ENCODE peak calls at places on chromosome 5, in four cellular contexts. One of them, this sample, is unnamed.

GRCh38 chr5:110956280-110956912 is 115.1 kb upstream of the TSLP start:
- DNase-seq in RWPE1: no peak
- DNase-seq in T-helper 1 cell: no peak
- DNase-seq in activated naive CD8-positive, alpha-beta T cell treated with anti-CD3 and anti-CD28 coated beads, Interleukin-2, amount 10 ng/mL, durations not matched to agents 7 days and 5 days: no peak
- DNase-seq in this sample: no peak

GRCh38 chr5:90983148-90983547 is 400.0 kb downstream of the ARRDC3 start:
- DNase-seq in RWPE1: peak
- DNase-seq in T-helper 1 cell: no peak
- DNase-seq in activated naive CD8-positive, alpha-beta T cell treated with anti-CD3 and anti-CD28 coated beads, Interleukin-2, amount 10 ng/mL, durations not matched to agents 7 days and 5 days: no peak
- DNase-seq in this sample: no peak

GRCh38 chr5:82641362-82641988 is 363.3 kb upstream of the RPS23 start:
- DNase-seq in RWPE1: peak
- DNase-seq in T-helper 1 cell: no peak
- DNase-seq in activated naive CD8-positive, alpha-beta T cell treated with anti-CD3 and anti-CD28 coated beads, Interleukin-2, amount 10 ng/mL, durations not matched to agents 7 days and 5 days: no peak
- DNase-seq in this sample: peak

GRCh38 chr5:118705931-118706330 is 282.4 kb downstream of the DTWD2 start:
- DNase-seq in RWPE1: no peak
- DNase-seq in T-helper 1 cell: no peak
- DNase-seq in activated naive CD8-positive, alpha-beta T cell treated with anti-CD3 and anti-CD28 coated beads, Interleukin-2, amount 10 ng/mL, durations not matched to agents 7 days and 5 days: no peak
- DNase-seq in this sample: no peak

GRCh38 chr5:143244000-143244736 is 159.3 kb downstream of the NR3C1 start:
- DNase-seq in RWPE1: peak
- DNase-seq in T-helper 1 cell: no peak
- DNase-seq in activated naive CD8-positive, alpha-beta T cell treated with anti-CD3 and anti-CD28 coated beads, Interleukin-2, amount 10 ng/mL, durations not matched to agents 7 days and 5 days: no peak
- DNase-seq in this sample: no peak

GRCh38 chr5:180389252-180390101 is 36.3 kb upstream of the GFPT2 start:
- DNase-seq in RWPE1: no peak
- DNase-seq in T-helper 1 cell: no peak
- DNase-seq in activated naive CD8-positive, alpha-beta T cell treated with anti-CD3 and anti-CD28 coated beads, Interleukin-2, amount 10 ng/mL, durations not matched to agents 7 days and 5 days: no peak
- DNase-seq in this sample: no peak

GRCh38 chr5:112861638-112861985 is 525 bp downstream of the SRP19 start:
- DNase-seq in RWPE1: no peak
- DNase-seq in T-helper 1 cell: no peak
- DNase-seq in activated naive CD8-positive, alpha-beta T cell treated with anti-CD3 and anti-CD28 coated beads, Interleukin-2, amount 10 ng/mL, durations not matched to agents 7 days and 5 days: no peak
- DNase-seq in this sample: no peak

GRCh38 chr5:71830626-71831539 is 111.8 kb downstream of the CARTPT start:
- DNase-seq in RWPE1: peak
- DNase-seq in T-helper 1 cell: no peak
- DNase-seq in activated naive CD8-positive, alpha-beta T cell treated with anti-CD3 and anti-CD28 coated beads, Interleukin-2, amount 10 ng/mL, durations not matched to agents 7 days and 5 days: no peak
- DNase-seq in this sample: no peak

GRCh38 chr5:68478306-68479091 is 262.9 kb downstream of the PIK3R1 start:
- DNase-seq in RWPE1: no peak
- DNase-seq in T-helper 1 cell: no peak
- DNase-seq in activated naive CD8-positive, alpha-beta T cell treated with anti-CD3 and anti-CD28 coated beads, Interleukin-2, amount 10 ng/mL, durations not matched to agents 7 days and 5 days: no peak
- DNase-seq in this sample: no peak

This sample was measured in NCI-H774.